ENCODE peak calls at places on chromosomes 5 and 9, in seven cellular contexts. One of them, this sample, is unnamed.

GRCh38 chr5:107543868-107544267 is 126.9 kb downstream of the EFNA5 start:
- DNase-seq in body of pancreas: no peak
- DNase-seq in fibroblast of mammary gland: no peak
- DNase-seq in cardiac fibroblast: no peak
- DNase-seq in skeletal muscle cell: no peak
- DNase-seq in hepatocyte: no peak
- DNase-seq in GM12864: no peak
- DNase-seq in this sample: no peak

GRCh38 chr9:114070188-114071103 is 7.7 kb downstream of the AMBP start:
- DNase-seq in body of pancreas: no peak
- DNase-seq in cardiac fibroblast: no peak
- DNase-seq in GM12864: no peak
- DNase-seq in skeletal muscle cell: no peak
- DNase-seq in fibroblast of mammary gland: no peak
- DNase-seq in hepatocyte: no peak
- DNase-seq in this sample: no peak

GRCh38 chr9:35557330-35557729 is 47.7 kb upstream of the TESK1 start:
- DNase-seq in body of pancreas: no peak
- DNase-seq in hepatocyte: no peak
- DNase-seq in GM12864: no peak
- DNase-seq in cardiac fibroblast: no peak
- DNase-seq in fibroblast of mammary gland: no peak
- DNase-seq in skeletal muscle cell: no peak
- DNase-seq in this sample: no peak

GRCh38 chr5:134133995-134134541 is 19.6 kb downstream of the TCF7 start:
- DNase-seq in cardiac fibroblast: no peak
- DNase-seq in GM12864: no peak
- DNase-seq in fibroblast of mammary gland: no peak
- DNase-seq in hepatocyte: no peak
- DNase-seq in skeletal muscle cell: no peak
- DNase-seq in body of pancreas: no peak
- DNase-seq in this sample: no peak

GRCh38 chr9:8732367-8733075 is 932.9 kb upstream of the DMAC1 start:
- DNase-seq in fibroblast of mammary gland: no peak
- DNase-seq in body of pancreas: no peak
- DNase-seq in skeletal muscle cell: no peak
- DNase-seq in GM12864: no peak
- DNase-seq in hepatocyte: no peak
- DNase-seq in cardiac fibroblast: no peak
- DNase-seq in this sample: no peak

GRCh38 chr9:116275418-116276295 is 122.1 kb downstream of the PAPPA start:
- DNase-seq in fibroblast of mammary gland: peak; percentile 49
- DNase-seq in GM12864: no peak
- DNase-seq in hepatocyte: no peak
- DNase-seq in skeletal muscle cell: no peak
- DNase-seq in body of pancreas: peak; percentile 4
- DNase-seq in cardiac fibroblast: peak; percentile 59
- DNase-seq in this sample: no peak

GRCh38 chr5:41834506-41834905 is 35.7 kb downstream of the OXCT1 start:
- DNase-seq in cardiac fibroblast: no peak
- DNase-seq in hepatocyte: no peak
- DNase-seq in fibroblast of mammary gland: no peak
- DNase-seq in body of pancreas: no peak
- DNase-seq in skeletal muscle cell: no peak
- DNase-seq in GM12864: no peak
- DNase-seq in this sample: no peak

GRCh38 chr5:34062419-34062818 is 19.4 kb upstream of the C1QTNF3 start:
- DNase-seq in fibroblast of mammary gland: no peak
- DNase-seq in cardiac fibroblast: no peak
- DNase-seq in body of pancreas: no peak
- DNase-seq in hepatocyte: no peak
- DNase-seq in skeletal muscle cell: no peak
- DNase-seq in GM12864: no peak
- DNase-seq in this sample: no peak

GRCh38 chr5:32410630-32411029 is 33.9 kb downstream of the ZFR start:
- DNase-seq in fibroblast of mammary gland: no peak
- DNase-seq in cardiac fibroblast: no peak
- DNase-seq in skeletal muscle cell: no peak
- DNase-seq in hepatocyte: no peak
- DNase-seq in GM12864: no peak
- DNase-seq in body of pancreas: no peak
- DNase-seq in this sample: no peak

GRCh38 chr9:37602817-37603216 is 10.4 kb upstream of the TOMM5 start:
- DNase-seq in GM12864: no peak
- DNase-seq in fibroblast of mammary gland: peak; percentile 54
- DNase-seq in hepatocyte: peak; percentile 69
- DNase-seq in skeletal muscle cell: no peak
- DNase-seq in body of pancreas: peak; percentile 93
- DNase-seq in cardiac fibroblast: no peak
- DNase-seq in this sample: no peak

GRCh38 chr5:82285206-82285605 is 7.1 kb upstream of the RPS23 start:
- DNase-seq in GM12864: no peak
- DNase-seq in fibroblast of mammary gland: no peak
- DNase-seq in body of pancreas: no peak
- DNase-seq in skeletal muscle cell: no peak
- DNase-seq in cardiac fibroblast: no peak
- DNase-seq in hepatocyte: no peak
- DNase-seq in this sample: no peak

GRCh38 chr5:175718401-175719108 is 60.7 kb downstream of the HRH2 start:
- DNase-seq in cardiac fibroblast: peak; percentile 27
- DNase-seq in GM12864: no peak
- DNase-seq in skeletal muscle cell: no peak
- DNase-seq in hepatocyte: peak; percentile 75
- DNase-seq in fibroblast of mammary gland: no peak
- DNase-seq in body of pancreas: peak; percentile 63
- DNase-seq in this sample: no peak

GRCh38 chr9:105254226-105254625 is 9.8 kb downstream of the SLC44A1 start:
- DNase-seq in fibroblast of mammary gland: no peak
- DNase-seq in cardiac fibroblast: no peak
- DNase-seq in body of pancreas: no peak
- DNase-seq in skeletal muscle cell: no peak
- DNase-seq in hepatocyte: no peak
- DNase-seq in GM12864: no peak
- DNase-seq in this sample: no peak

GRCh38 chr9:4117835-4118610 is 181.8 kb downstream of the GLIS3 start:
- DNase-seq in fibroblast of mammary gland: no peak
- DNase-seq in GM12864: peak; percentile 7
- DNase-seq in cardiac fibroblast: no peak
- DNase-seq in body of pancreas: no peak
- DNase-seq in skeletal muscle cell: no peak
- DNase-seq in hepatocyte: no peak
- DNase-seq in this sample: no peak

GRCh38 chr9:95284152-95284551 is 33.4 kb downstream of the FANCC start:
- DNase-seq in skeletal muscle cell: no peak
- DNase-seq in body of pancreas: no peak
- DNase-seq in cardiac fibroblast: peak; percentile 12
- DNase-seq in GM12864: no peak
- DNase-seq in fibroblast of mammary gland: peak; percentile 78
- DNase-seq in hepatocyte: peak; percentile 25
- DNase-seq in this sample: no peak

GRCh38 chr5:54292866-54293265 is 17.5 kb downstream of the ARL15 start:
- DNase-seq in fibroblast of mammary gland: no peak
- DNase-seq in cardiac fibroblast: no peak
- DNase-seq in hepatocyte: no peak
- DNase-seq in GM12864: no peak
- DNase-seq in body of pancreas: no peak
- DNase-seq in skeletal muscle cell: no peak
- DNase-seq in this sample: no peak

GRCh38 chr5:107997338-107997979 is 326.7 kb upstream of the EFNA5 start:
- DNase-seq in cardiac fibroblast: peak; percentile 14
- DNase-seq in body of pancreas: no peak
- DNase-seq in GM12864: no peak
- DNase-seq in skeletal muscle cell: no peak
- DNase-seq in hepatocyte: no peak
- DNase-seq in fibroblast of mammary gland: peak; percentile 26
- DNase-seq in this sample: no peak

GRCh38 chr5:135999396-136000139 is 29.2 kb upstream of the TGFBI start:
- DNase-seq in skeletal muscle cell: peak; percentile 94
- DNase-seq in GM12864: no peak
- DNase-seq in cardiac fibroblast: peak; percentile 88
- DNase-seq in fibroblast of mammary gland: peak; percentile 88
- DNase-seq in body of pancreas: peak; percentile 55
- DNase-seq in hepatocyte: no peak
- DNase-seq in this sample: no peak

GRCh38 chr9:95225016-95225745 is 92.3 kb downstream of the FANCC start:
- DNase-seq in body of pancreas: no peak
- DNase-seq in skeletal muscle cell: no peak
- DNase-seq in GM12864: no peak
- DNase-seq in fibroblast of mammary gland: peak; percentile 30
- DNase-seq in cardiac fibroblast: no peak
- DNase-seq in hepatocyte: peak; percentile 23
- DNase-seq in this sample: no peak

GRCh38 chr9:7828344-7828743 is 28.8 kb upstream of the DMAC1 start:
- DNase-seq in fibroblast of mammary gland: peak; percentile 9
- DNase-seq in body of pancreas: peak; percentile 5
- DNase-seq in hepatocyte: no peak
- DNase-seq in GM12864: no peak
- DNase-seq in skeletal muscle cell: no peak
- DNase-seq in cardiac fibroblast: no peak
- DNase-seq in this sample: no peak

GRCh38 chr5:179617930-179618329 is 5.5 kb downstream of the HNRNPH1 start:
- DNase-seq in fibroblast of mammary gland: no peak
- DNase-seq in skeletal muscle cell: no peak
- DNase-seq in body of pancreas: no peak
- DNase-seq in GM12864: no peak
- DNase-seq in hepatocyte: no peak
- DNase-seq in cardiac fibroblast: no peak
- DNase-seq in this sample: no peak

GRCh38 chr9:129412814-129413536 is 207.9 kb downstream of the C9orf50 start:
- DNase-seq in hepatocyte: peak; percentile 89
- DNase-seq in GM12864: no peak
- DNase-seq in cardiac fibroblast: peak; percentile 85
- DNase-seq in body of pancreas: peak; percentile 78
- DNase-seq in fibroblast of mammary gland: peak; percentile 84
- DNase-seq in skeletal muscle cell: peak; percentile 71
- DNase-seq in this sample: peak; percentile 67

DNA sequence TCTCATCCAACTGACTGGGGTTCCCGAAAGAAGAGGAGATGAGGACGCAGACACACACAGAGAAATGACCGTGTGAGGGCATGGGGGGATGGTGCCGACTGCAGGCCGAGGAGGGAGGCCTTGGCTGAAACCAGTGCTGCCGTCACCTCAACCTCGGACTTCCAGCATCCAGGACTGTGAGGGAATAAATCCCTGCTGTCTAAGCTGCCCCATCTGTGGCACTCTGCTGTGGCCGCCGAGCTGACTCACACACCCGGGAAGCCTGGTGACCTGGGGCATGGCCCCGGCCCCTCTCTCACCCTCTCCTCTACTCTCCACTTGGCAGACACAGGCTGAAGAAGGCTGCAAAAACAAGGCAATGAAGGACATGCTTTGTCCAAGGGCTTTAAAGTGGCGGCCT is 4.4 kb upstream of the COL5A1 start:
- DNase-seq in skeletal muscle cell: no peak
- DNase-seq in body of pancreas: no peak
- DNase-seq in GM12864: no peak
- DNase-seq in hepatocyte: no peak
- DNase-seq in fibroblast of mammary gland: no peak
- DNase-seq in cardiac fibroblast: no peak
- DNase-seq in this sample: no peak
- H3K4me3 ChIP-seq in skeletal muscle cell: no peak overlapping the region
- H3K4me3 ChIP-seq in body of pancreas: no peak overlapping the region
- H3K4me3 ChIP-seq in GM12864: no peak overlapping the region
- H3K4me3 ChIP-seq in hepatocyte: no peak overlapping the region
- H3K4me3 ChIP-seq in fibroblast of mammary gland: no peak overlapping the region
- H3K4me3 ChIP-seq in cardiac fibroblast: no peak overlapping the region
- H3K4me3 ChIP-seq in this sample: no peak overlapping the region

GRCh38 chr5:56055287-56055686 is 60.5 kb upstream of the IL6ST start:
- DNase-seq in cardiac fibroblast: no peak
- DNase-seq in GM12864: no peak
- DNase-seq in fibroblast of mammary gland: peak; percentile 85
- DNase-seq in hepatocyte: no peak
- DNase-seq in skeletal muscle cell: peak; percentile 37
- DNase-seq in body of pancreas: no peak
- DNase-seq in this sample: no peak
- H3K4me3 ChIP-seq in cardiac fibroblast: no peak overlapping the region
- H3K4me3 ChIP-seq in GM12864: no peak overlapping the region
- H3K4me3 ChIP-seq in fibroblast of mammary gland: no peak overlapping the region
- H3K4me3 ChIP-seq in hepatocyte: no peak overlapping the region
- H3K4me3 ChIP-seq in skeletal muscle cell: no peak overlapping the region
- H3K4me3 ChIP-seq in body of pancreas: no peak overlapping the region
- H3K4me3 ChIP-seq in this sample: no peak overlapping the region

DNA sequence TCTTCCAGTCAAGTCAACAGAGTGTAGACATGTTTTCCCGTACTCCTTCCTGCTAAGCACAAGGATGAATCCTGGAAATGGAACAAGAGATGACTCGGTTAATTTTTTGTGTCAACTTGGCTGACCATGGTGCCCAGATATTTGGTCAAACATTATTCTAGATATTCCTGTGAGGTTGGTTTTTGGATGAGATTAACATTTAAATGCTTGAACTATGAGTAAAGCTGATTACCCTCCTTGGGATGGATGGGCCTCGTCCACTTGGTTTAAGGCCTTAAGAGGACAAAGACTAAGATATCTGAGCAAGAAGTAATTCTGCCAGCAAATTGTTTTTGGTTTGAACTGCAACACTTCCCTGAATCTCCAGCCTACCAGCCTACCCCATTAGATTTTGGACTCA is 338.1 kb upstream of the MSX2 start:
- DNase-seq in body of pancreas: no peak
- DNase-seq in cardiac fibroblast: peak; percentile 9
- DNase-seq in GM12864: no peak
- DNase-seq in skeletal muscle cell: no peak
- DNase-seq in fibroblast of mammary gland: peak; percentile 14
- DNase-seq in hepatocyte: no peak
- DNase-seq in this sample: no peak
- H3K4me3 ChIP-seq in body of pancreas: no peak overlapping the region
- H3K4me3 ChIP-seq in cardiac fibroblast: no peak overlapping the region
- H3K4me3 ChIP-seq in GM12864: no peak overlapping the region
- H3K4me3 ChIP-seq in skeletal muscle cell: no peak overlapping the region
- H3K4me3 ChIP-seq in fibroblast of mammary gland: no peak overlapping the region
- H3K4me3 ChIP-seq in hepatocyte: no peak overlapping the region
- H3K4me3 ChIP-seq in this sample: no peak overlapping the region

DNA sequence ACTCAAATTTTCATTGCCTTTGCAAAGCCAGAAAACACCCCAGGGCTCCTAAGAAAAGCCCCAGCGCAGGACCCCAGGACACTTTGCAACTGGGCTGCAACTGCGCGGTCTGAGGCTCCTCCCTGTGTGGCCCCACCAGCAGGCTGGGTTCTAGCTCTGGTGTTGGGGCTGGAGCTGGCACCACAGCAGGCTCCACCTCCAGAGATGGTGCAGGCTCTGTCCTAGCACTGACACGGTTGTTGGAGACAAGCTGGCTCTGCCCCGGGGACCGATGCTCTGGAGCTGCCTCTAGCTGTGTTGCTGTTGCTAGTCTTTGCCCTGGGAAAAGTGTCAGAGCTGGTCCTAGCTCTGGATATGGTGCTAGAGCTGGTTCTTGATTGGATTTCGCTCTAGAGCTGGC is 13.6 kb downstream of the LCN10 start:
- DNase-seq in body of pancreas: no peak
- DNase-seq in GM12864: no peak
- DNase-seq in hepatocyte: no peak
- DNase-seq in skeletal muscle cell: no peak
- DNase-seq in fibroblast of mammary gland: no peak
- DNase-seq in cardiac fibroblast: no peak
- DNase-seq in this sample: no peak
- H3K4me3 ChIP-seq in body of pancreas: no peak overlapping the region
- H3K4me3 ChIP-seq in GM12864: peak overlapping the region; percentile 93
- H3K4me3 ChIP-seq in hepatocyte: no peak overlapping the region
- H3K4me3 ChIP-seq in skeletal muscle cell: peak overlapping the region; percentile 99
- H3K4me3 ChIP-seq in fibroblast of mammary gland: peak overlapping the region; percentile 66
- H3K4me3 ChIP-seq in cardiac fibroblast: peak overlapping the region; percentile 97
- H3K4me3 ChIP-seq in this sample: peak overlapping the region; percentile 76

This sample was measured in thoracic aorta.